ENCODE peak calls at places on chromosomes 3 and 15, in five cellular contexts. V, Y, R, E and Q are unnamed samples.

GRCh38 chr15:72835289-72835890 is 51.8 kb upstream of the ADPGK start:
- DNase-seq in E (no peak), R (peak; percentile 43), Y (no peak), V (no peak), Q (no peak)

GRCh38 chr3:151003024-151003771 is 30.7 kb upstream of the CLRN1 start:
- DNase-seq in E (no peak), V (no peak), R (no peak), Y (no peak), Q (no peak)

GRCh38 chr3:114450008-114450596 is 156.3 kb downstream of the TIGIT start:
- DNase-seq in V (no peak), R (no peak), E (no peak), Y (no peak), Q (no peak)

GRCh38 chr15:46413799-46414198 is 779.0 kb downstream of the SQOR start:
- DNase-seq in Y (no peak), R (no peak), E (no peak), V (no peak), Q (no peak)

GRCh38 chr3:9623148-9623547 is 26.2 kb upstream of the MTMR14 start:
- DNase-seq in Y (no peak), V (no peak), E (no peak), R (no peak), Q (no peak)

GRCh38 chr3:187223799-187224198 is 26.5 kb downstream of the RTP1 start:
- DNase-seq in R (no peak), E (no peak), V (no peak), Y (no peak), Q (no peak)

GRCh38 chr3:124941729-124942128 is 7.2 kb upstream of the MUC13 start:
- DNase-seq in Y (no peak), E (no peak), V (no peak), R (no peak), Q (no peak)

GRCh38 chr15:98330258-98330657 is 318.1 kb upstream of the IGF1R start:
- DNase-seq in Y (no peak), R (no peak), V (no peak), E (no peak), Q (no peak)

GRCh38 chr3:163916596-163917560 is 1161.4 kb downstream of the SI start:
- DNase-seq in V (no peak), Y (no peak), R (no peak), E (no peak), Q (no peak)

GRCh38 chr3:66486646-66487045 is 14.2 kb downstream of the LRIG1 start:
- DNase-seq in Y (no peak), V (no peak), R (no peak), E (no peak), Q (no peak)

DNA sequence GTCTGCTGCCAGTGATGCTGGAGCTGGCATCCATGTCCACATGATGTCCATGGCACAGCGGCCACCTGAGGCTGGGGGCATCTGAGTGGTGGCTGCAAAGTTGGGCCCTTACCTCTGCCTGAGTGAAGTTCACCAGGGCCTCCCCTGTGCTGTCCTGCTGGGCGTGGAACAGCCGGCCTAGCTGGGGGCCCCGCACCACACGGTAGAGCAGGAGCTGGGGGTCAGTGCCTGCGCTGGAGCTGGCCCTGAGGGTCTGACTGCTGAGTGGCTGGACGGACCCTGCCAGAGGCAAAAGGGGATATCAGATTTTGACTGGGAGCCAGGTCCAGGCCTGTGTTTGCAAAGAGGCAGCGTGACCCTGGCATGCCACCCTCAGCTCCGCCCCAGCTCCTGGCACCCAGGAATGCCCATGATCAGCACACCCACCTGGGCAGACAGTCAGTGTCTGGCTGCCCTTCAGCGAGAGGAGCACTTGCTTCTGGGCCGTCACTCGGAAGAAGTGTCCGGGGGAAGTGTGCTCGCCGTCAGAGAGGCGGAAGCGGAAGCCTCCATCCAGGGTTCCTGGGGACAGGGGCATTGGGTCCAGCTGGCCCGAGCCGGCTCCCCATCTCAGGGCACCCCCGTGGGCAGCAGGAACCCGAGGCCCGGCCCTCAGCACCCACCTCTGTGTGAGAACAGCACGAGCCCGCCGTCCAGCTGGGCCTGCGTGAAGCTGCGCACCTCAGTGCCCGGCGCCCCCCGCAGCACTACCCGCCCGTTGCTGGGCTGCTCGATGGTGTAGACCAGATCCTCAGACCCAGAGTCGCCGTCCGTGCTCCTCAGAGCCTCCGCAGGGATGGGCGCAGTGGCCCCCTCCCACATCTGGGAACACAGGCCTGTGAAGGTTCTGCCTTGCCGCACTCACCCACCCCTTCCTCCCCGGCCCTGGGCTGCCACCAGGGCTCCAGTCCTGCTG is 30.2 kb downstream of the CSPG4 start:
- DNase-seq in R (no peak), V (no peak), Y (no peak), E (no peak), Q (peak; percentile 84)
- TF ChIP-seq POLR2AphosphoS5 in R (no peak), V (no peak), Y (no peak), E (no peak), Q (no peak)

DNA sequence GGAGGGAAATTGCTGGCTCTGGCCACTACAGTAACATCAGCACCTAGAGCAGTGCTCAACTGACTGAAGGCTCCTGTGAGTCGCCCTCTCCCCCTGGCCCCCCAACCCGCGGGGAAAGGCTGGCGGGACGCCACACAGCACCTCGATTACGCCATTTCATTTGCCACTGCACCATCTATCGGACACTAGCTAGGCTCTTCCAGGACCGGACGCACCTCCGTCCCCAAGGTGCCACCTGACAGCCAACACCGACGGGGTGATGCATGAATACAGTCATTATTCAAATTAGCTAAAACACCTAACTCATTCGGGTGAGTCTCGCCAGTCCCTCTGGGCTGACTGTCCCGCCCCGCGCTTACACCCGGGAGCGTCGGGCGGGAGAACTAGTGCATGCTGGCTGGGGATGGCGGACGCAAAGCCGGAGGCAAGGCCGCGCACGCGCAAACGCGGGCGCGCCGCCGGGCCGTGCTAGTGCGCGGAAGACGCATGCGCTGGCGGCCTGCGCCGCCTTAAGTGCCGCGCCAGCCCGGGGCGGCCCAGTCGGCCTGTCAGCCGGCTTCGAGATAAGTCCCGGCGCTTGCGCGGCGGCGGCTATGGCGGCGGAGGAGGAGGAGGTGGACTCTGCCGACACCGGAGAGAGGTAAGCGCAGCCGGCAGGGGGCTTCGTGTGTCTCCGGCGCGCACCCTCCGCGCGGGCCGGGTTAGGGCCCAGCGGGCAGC is at the start of gene ABHD5:
- DNase-seq in E (peak; percentile 82), Y (peak; percentile 93), R (peak; percentile 92), V (peak; percentile 96), Q (peak; percentile 91)
- TF ChIP-seq EP300 in E (no peak), Y (no peak), R (no peak), V (peak; percentile 13), Q (no peak)

GRCh38 chr15:39310633-39311032 is 270.2 kb upstream of the THBS1 start:
- DNase-seq in R (no peak), E (no peak), Y (no peak), V (no peak), Q (no peak)

GRCh38 chr15:39313881-39314280 is 267.0 kb upstream of the THBS1 start:
- DNase-seq in V (no peak), Y (no peak), E (no peak), R (no peak), Q (no peak)

GRCh38 chr15:39313467-39313866 is 267.4 kb upstream of the THBS1 start:
- DNase-seq in E (no peak), R (no peak), Y (no peak), V (no peak), Q (no peak)

GRCh38 chr15:39315200-39315599 is 265.7 kb upstream of the THBS1 start:
- DNase-seq in R (no peak), E (no peak), V (no peak), Y (no peak), Q (no peak)

GRCh38 chr15:39312984-39313383 is 267.9 kb upstream of the THBS1 start:
- DNase-seq in Y (no peak), V (no peak), R (peak; percentile 63), E (no peak), Q (no peak)
- TF ChIP-seq CTCF in Y (peak; percentile 29), V (peak; percentile 34), R (peak; percentile 47), E (peak; percentile 13), Q (no peak)

DNA sequence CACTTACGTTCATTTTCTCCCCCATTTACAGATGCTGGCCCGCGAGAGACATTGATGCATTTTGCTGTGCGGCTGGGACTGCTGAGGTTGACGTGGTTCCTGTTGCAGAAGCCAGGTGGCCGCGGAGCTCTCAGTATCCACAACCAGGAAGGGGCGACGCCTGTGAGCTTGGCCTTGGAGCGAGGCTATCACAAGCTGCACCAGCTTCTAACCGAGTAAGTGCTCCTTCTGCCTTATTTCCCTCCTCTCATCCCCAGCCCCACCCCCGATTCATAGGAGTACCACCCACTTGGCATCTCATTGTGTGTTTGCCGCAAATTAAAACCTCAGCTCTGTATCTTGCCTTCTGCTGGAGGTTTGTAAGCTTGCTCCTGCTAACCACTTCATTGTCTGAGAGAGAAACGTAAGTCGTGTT is 163.3 kb downstream of the AKAP13 start:
- DNase-seq in R (peak; percentile 89), Y (peak; percentile 88), V (no peak), E (no peak), Q (peak; percentile 97)
- TF ChIP-seq POLR2AphosphoS5 in R (peak; percentile 69), Y (peak; percentile 65), V (no peak), E (no peak), Q (peak; percentile 83)

GRCh38 chr3:15055019-15055557 is 10.0 kb downstream of the MRPS25 start:
- DNase-seq in E (peak; percentile 54), V (no peak), Y (no peak), R (peak; percentile 17), Q (no peak)
- TF ChIP-seq EP300 in E (no peak), V (no peak), Y (no peak), R (no peak), Q (no peak)